ENCODE peak calls at places on chromosome 2, in five cellular contexts. A, N, M, J and I are unnamed samples.

GRCh38 chr2:3461781-3462492 is 57.4 kb downstream of the ADI1 start:
- DNase-seq in M (peak; percentile 16), A (no peak), J (no peak), N (peak; percentile 68), I (no peak)

GRCh38 chr2:15284601-15285000 is 276.5 kb downstream of the NBAS start:
- DNase-seq in A (no peak), M (no peak), J (no peak), N (no peak), I (no peak)

GRCh38 chr2:17164550-17164949 is 353.7 kb downstream of the RAD51AP2 start:
- DNase-seq in M (peak; percentile 34), N (peak; percentile 8), J (no peak), A (no peak), I (no peak)

GRCh38 chr2:134823431-134823830 is 15.0 kb upstream of the ACMSD start:
- DNase-seq in A (no peak), M (no peak), N (no peak), J (no peak), I (no peak)

GRCh38 chr2:8481463-8482009 is 200.3 kb upstream of the ID2 start:
- DNase-seq in J (no peak), M (no peak), A (no peak), N (no peak), I (no peak)

GRCh38 chr2:55357907-55358306 is 61.7 kb downstream of the CCDC88A start:
- DNase-seq in J (no peak), N (peak; percentile 63), A (no peak), M (peak; percentile 47), I (no peak)

GRCh38 chr2:190812506-190813294 is 67.9 kb upstream of the GLS start:
- DNase-seq in A (no peak), M (peak; percentile 66), N (peak; percentile 66), J (no peak), I (no peak)

GRCh38 chr2:165938237-165938636 is 15.3 kb downstream of the TTC21B start:
- DNase-seq in N (no peak), A (no peak), J (no peak), M (no peak), I (no peak)

GRCh38 chr2:30363406-30363805 is 83.6 kb upstream of the LCLAT1 start:
- DNase-seq in J (no peak), N (no peak), M (no peak), A (no peak), I (no peak)

GRCh38 chr2:241762321-241762932 is 14.2 kb upstream of the GAL3ST2 start:
- DNase-seq in N (no peak), J (no peak), A (no peak), M (no peak), I (peak; percentile 4)

GRCh38 chr2:189574793-189575475 is 5.7 kb downstream of the SLC40A1 start:
- DNase-seq in A (no peak), J (no peak), M (no peak), N (no peak), I (no peak)

GRCh38 chr2:43623052-43623451 is 14.0 kb upstream of the PLEKHH2 start:
- DNase-seq in M (no peak), J (no peak), N (peak; percentile 23), A (no peak), I (peak; percentile 36)

GRCh38 chr2:27303093-27304025 is 4.9 kb downstream of the UCN start:
- DNase-seq in J (no peak), N (peak; percentile 88), M (peak; percentile 32), A (no peak), I (no peak)

GRCh38 chr2:120726245-120726644 is 9.4 kb upstream of the GLI2 start:
- DNase-seq in A (no peak), J (no peak), M (no peak), N (no peak), I (no peak)

GRCh38 chr2:12896283-12897014 is 179.7 kb downstream of the TRIB2 start:
- DNase-seq in N (no peak), A (no peak), M (no peak), J (no peak), I (no peak)

GRCh38 chr2:208057108-208057507 is 31.8 kb upstream of the PLEKHM3 start:
- DNase-seq in M (no peak), A (no peak), J (no peak), N (no peak), I (no peak)

GRCh38 chr2:69939722-69940121 is 21.7 kb downstream of the ASPRV1 start:
- DNase-seq in A (no peak), J (no peak), N (no peak), M (no peak), I (no peak)

GRCh38 chr2:202025816-202026215 is 7.8 kb upstream of the FZD7 start:
- DNase-seq in N (no peak), M (no peak), J (no peak), A (no peak), I (no peak)

GRCh38 chr2:41965886-41966285 is 81.9 kb upstream of the PKDCC start:
- DNase-seq in N (peak; percentile 70), J (peak; percentile 74), M (peak; percentile 54), A (no peak), I (no peak)

GRCh38 chr2:54524236-54524991 is 68.3 kb downstream of the SPTBN1 start:
- DNase-seq in M (peak; percentile 92), N (peak; percentile 67), J (no peak), A (no peak), I (no peak)

GRCh38 chr2:156538083-156538504 is 101.9 kb downstream of the GPD2 start:
- DNase-seq in N (peak; percentile 51), J (no peak), M (peak; percentile 45), A (no peak), I (no peak)

GRCh38 chr2:74834806-74835755 is 1.2 kb downstream of the HK2 start:
- DNase-seq in J (peak; percentile 67), N (peak; percentile 67), M (no peak), A (no peak), I (peak; percentile 27)

GRCh38 chr2:127064642-127065250 is 42.2 kb downstream of the BIN1 start:
- DNase-seq in M (peak; percentile 92), A (peak; percentile 96), N (peak; percentile 99), J (peak; percentile 96), I (peak; percentile 86)

GRCh38 chr2:180823546-180824141 is 156.8 kb upstream of the UBE2E3 start:
- DNase-seq in J (no peak), M (peak; percentile 67), A (no peak), N (peak; percentile 72), I (no peak)

GRCh38 chr2:180905002-180905401 is 75.4 kb upstream of the UBE2E3 start:
- DNase-seq in M (no peak), N (no peak), A (no peak), J (no peak), I (no peak)

GRCh38 chr2:44844651-44845270 is 96.7 kb upstream of the SIX3 start:
- DNase-seq in A (no peak), J (no peak), M (no peak), N (peak; percentile 29), I (no peak)

GRCh38 chr2:122307772-122308171 is 552.3 kb downstream of the TSN start:
- DNase-seq in J (no peak), M (no peak), A (no peak), N (no peak), I (no peak)

GRCh38 chr2:64447317-64448060 is 6.5 kb upstream of the LGALSL start:
- DNase-seq in N (peak; percentile 40), J (peak; percentile 68), M (peak; percentile 47), A (no peak), I (no peak)

GRCh38 chr2:64453710-64454315 is at the start of gene LGALSL:
- DNase-seq in A (peak; percentile 60), N (peak; percentile 63), M (peak; percentile 30), J (peak; percentile 85), I (peak; percentile 78)

GRCh38 chr2:64448069-64448468 is 5.9 kb upstream of the LGALSL start:
- DNase-seq in M (peak; percentile 6), J (no peak), N (no peak), A (no peak), I (no peak)

GRCh38 chr2:64454316-64455030 is 511 bp downstream of the LGALSL start:
- DNase-seq in J (peak; percentile 76), M (peak; percentile 47), N (peak; percentile 72), A (peak; percentile 20), I (peak; percentile 61)

GRCh38 chr2:64451051-64451450 is 2.9 kb upstream of the LGALSL start:
- DNase-seq in N (no peak), M (no peak), J (no peak), A (no peak), I (no peak)
- H3K27ac ChIP-seq in N (no peak overlapping the region), M (no peak overlapping the region), J (no peak overlapping the region), A (no peak overlapping the region), I (no peak overlapping the region)

GRCh38 chr2:85619617-85620016 is 3.6 kb downstream of the USP39 start:
- DNase-seq in J (peak; percentile 17), A (no peak), M (no peak), N (peak; percentile 33), I (no peak)
- H3K36me3 ChIP-seq in J (peaks cover 43% of the 10 kb centered on the region), A (peaks cover 58% of the 10 kb centered on the region), M (peaks cover 45% of the 10 kb centered on the region), N (peaks cover 44% of the 10 kb centered on the region), I (peaks cover 57% of the 10 kb centered on the region)

DNA sequence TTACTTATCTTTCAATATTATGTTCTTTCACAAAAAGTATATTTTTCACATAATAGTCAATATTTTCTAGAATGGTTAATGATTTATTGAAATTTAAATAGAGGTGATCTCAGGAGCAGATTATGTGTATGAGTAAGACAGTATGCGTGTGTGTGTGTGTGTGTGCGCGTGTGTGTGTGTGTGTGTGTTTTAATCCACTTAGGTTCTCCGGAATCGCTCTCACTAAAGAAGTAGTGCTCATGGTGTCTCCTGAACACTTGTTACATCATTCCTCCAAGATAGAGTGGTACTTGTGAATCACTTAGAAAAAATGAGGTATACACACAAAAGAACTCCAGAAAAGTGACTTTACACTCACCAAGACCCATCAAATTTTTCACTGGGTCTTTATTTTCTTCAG is 91.0 kb upstream of the KCNH7 start:
- DNase-seq in A (no peak), J (no peak), M (peak; percentile 96), N (peak; percentile 41), I (no peak)
- H3K27ac ChIP-seq in A (no peak overlapping the region), J (no peak overlapping the region), M (no peak overlapping the region), N (no peak overlapping the region), I (no peak overlapping the region)

GRCh38 chr2:225431387-225431786 is 31.9 kb downstream of the NYAP2 start:
- DNase-seq in M (no peak), N (no peak), J (no peak), A (no peak), I (no peak)
- H3K36me3 ChIP-seq in M (no peaks in the 10 kb centered on the region), N (no peaks in the 10 kb centered on the region), J (no peaks in the 10 kb centered on the region), A (no peaks in the 10 kb centered on the region), I (no peaks in the 10 kb centered on the region)

GRCh38 chr2:136179602-136179975 is 61.6 kb upstream of the CXCR4 start:
- DNase-seq in J (no peak), N (no peak), A (no peak), M (no peak), I (no peak)
- H3K27ac ChIP-seq in J (no peak overlapping the region), N (no peak overlapping the region), A (no peak overlapping the region), M (no peak overlapping the region), I (no peak overlapping the region)

DNA sequence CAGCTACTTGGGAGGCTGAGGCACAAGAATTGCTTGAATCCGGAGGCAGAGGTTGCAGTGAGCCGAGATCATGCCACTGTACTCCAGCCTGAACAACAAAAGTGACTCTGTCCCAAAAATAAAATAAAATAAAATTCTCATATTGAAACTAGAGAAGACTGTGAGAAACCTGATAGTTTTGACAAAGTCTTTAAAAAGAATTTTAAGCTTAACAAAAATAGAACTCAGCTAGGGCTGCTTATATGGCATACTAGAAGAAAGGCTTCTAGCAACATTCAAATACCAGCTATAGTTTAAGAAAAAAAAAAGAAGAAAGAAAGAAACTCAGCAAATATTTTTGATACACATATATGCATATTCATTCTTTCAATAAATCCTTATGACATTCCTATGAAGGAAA is 13.6 kb downstream of the HADHA start:
- DNase-seq in J (no peak), M (no peak), N (no peak), A (no peak), I (no peak)
- H3K36me3 ChIP-seq in J (peaks cover 97% of the 10 kb centered on the region), M (peaks cover 67% of the 10 kb centered on the region), N (peaks cover 90% of the 10 kb centered on the region), A (peaks cover 100% of the 10 kb centered on the region), I (peaks cover 100% of the 10 kb centered on the region)